ENCODE peak calls at places on chromosomes 13 and 19, in seven cellular contexts. Q is cerebellum; L is M059J; S is effector CD4-positive, alpha-beta T cell; C is neural crest cell; Y is activated naive CD4-positive, alpha-beta T cell; J is adrenal gland. G is an unnamed sample.

GRCh38 chr13:37138169-37138568 is 32.7 kb upstream of the CSNK1A1L start:
- DNase-seq in S (no peak), Y (no peak), C (no peak), Q (no peak), L (peak; percentile 73), J (no peak), G (no peak)

GRCh38 chr19:14361824-14362223 is 19.4 kb upstream of the ADGRE5 start:
- DNase-seq in Y (no peak), C (no peak), Q (no peak), S (no peak), J (no peak), L (peak; percentile 29), G (no peak)

GRCh38 chr19:41590945-41591344 is 15.0 kb downstream of the CEACAM21 start:
- DNase-seq in Q (no peak), S (no peak), J (no peak), Y (no peak), L (no peak), C (no peak), G (no peak)

GRCh38 chr13:113976711-113977684 is 3.1 kb upstream of the C13orf46 start:
- DNase-seq in Q (no peak), Y (no peak), L (peak; percentile 79), C (no peak), J (no peak), S (no peak), G (no peak)

GRCh38 chr13:64371045-64371444 is 2859.1 kb downstream of the PCDH9 start:
- DNase-seq in C (no peak), L (peak; percentile 61), S (no peak), Y (no peak), Q (no peak), J (no peak), G (no peak)

GRCh38 chr13:66216723-66217122 is 1013.4 kb downstream of the PCDH9 start:
- DNase-seq in J (no peak), Y (no peak), Q (no peak), S (no peak), C (no peak), L (no peak), G (no peak)

GRCh38 chr19:2145831-2146241 is 5.5 kb downstream of the AP3D1 start:
- DNase-seq in C (no peak), S (no peak), L (no peak), Y (no peak), J (no peak), Q (no peak), G (no peak)

GRCh38 chr13:45662122-45662521 is 40.0 kb upstream of the CBY2 start:
- DNase-seq in C (no peak), L (no peak), J (no peak), S (no peak), Y (no peak), Q (no peak), G (no peak)

GRCh38 chr13:34025746-34026145 is 207.8 kb downstream of the RFC3 start:
- DNase-seq in J (no peak), S (no peak), Q (no peak), C (no peak), L (peak; percentile 90), Y (no peak), G (no peak)

GRCh38 chr13:77909827-77910226 is 8.8 kb downstream of the EDNRB start:
- DNase-seq in J (no peak), Y (no peak), C (no peak), L (no peak), S (no peak), Q (no peak), G (no peak)

GRCh38 chr13:51148223-51148951 is 37.3 kb upstream of the C13orf42 start:
- DNase-seq in J (no peak), L (no peak), Q (no peak), C (no peak), Y (no peak), S (no peak), G (peak; percentile 11)

GRCh38 chr19:23718802-23719201 is 31.8 kb upstream of the ZNF675 start:
- DNase-seq in Q (no peak), S (no peak), Y (no peak), J (no peak), L (no peak), C (no peak), G (no peak)

GRCh38 chr19:41189425-41190065 is 3.5 kb upstream of the CYP2S1 start:
- DNase-seq in C (no peak), L (no peak), J (no peak), Y (no peak), S (no peak), Q (no peak), G (no peak)

GRCh38 chr13:69857188-69857821 is 250.3 kb upstream of the ATXN8OS start:
- DNase-seq in Y (no peak), C (no peak), J (no peak), L (peak; percentile 14), Q (peak; percentile 1), S (no peak), G (peak; percentile 47)

GRCh38 chr13:30738526-30738925 is 3.2 kb downstream of the ALOX5AP start:
- DNase-seq in S (no peak), L (no peak), J (no peak), C (no peak), Q (no peak), Y (no peak), G (no peak)

GRCh38 chr19:18496167-18496979 is 25.5 kb downstream of the ELL start:
- DNase-seq in C (no peak), S (peak; percentile 71), J (no peak), Q (no peak), L (peak; percentile 75), Y (no peak), G (no peak)

GRCh38 chr19:53879145-53880037 is 2.6 kb upstream of the PRKCG start:
- DNase-seq in Q (peak; percentile 99), L (peak; percentile 91), S (peak; percentile 59), J (peak; percentile 87), Y (peak; percentile 62), C (peak; percentile 99), G (peak; percentile 98)

GRCh38 chr13:112350300-112350699 is 25.9 kb upstream of the SPACA7 start:
- DNase-seq in Q (no peak), L (no peak), J (no peak), Y (no peak), C (no peak), S (no peak), G (no peak)

GRCh38 chr19:47511128-47511517 is 3.7 kb downstream of the NAPA start:
- DNase-seq in S (no peak), Y (no peak), C (no peak), J (peak; percentile 72), L (no peak), Q (peak; percentile 76), G (no peak)

GRCh38 chr13:30739646-30740642 is 4.6 kb downstream of the ALOX5AP start:
- DNase-seq in Y (no peak), J (no peak), L (peak; percentile 93), S (peak; percentile 41), C (no peak), Q (no peak), G (no peak)

GRCh38 chr13:80100636-80101035 is 240.3 kb downstream of the SPRY2 start:
- DNase-seq in J (no peak), L (no peak), Y (no peak), Q (no peak), C (no peak), S (no peak), G (no peak)

GRCh38 chr13:32443111-32443510 is 15.2 kb upstream of the N4BP2L1 start:
- DNase-seq in Q (no peak), Y (no peak), C (no peak), L (peak; percentile 11), S (peak; percentile 32), J (no peak), G (no peak)

GRCh38 chr19:7831452-7831851 is 1.4 kb downstream of the EVI5L start:
- DNase-seq in S (no peak), Y (no peak), Q (no peak), J (no peak), C (no peak), L (no peak), G (peak; percentile 38)

GRCh38 chr19:8515317-8515716 is 1.4 kb upstream of the ZNF414 start:
- DNase-seq in L (no peak), S (peak; percentile 25), C (no peak), Q (no peak), Y (no peak), J (no peak), G (no peak)

GRCh38 chr19:47068246-47068645 is 19.8 kb upstream of the TMEM160 start:
- DNase-seq in L (no peak), J (no peak), S (no peak), Q (no peak), Y (no peak), C (no peak), G (no peak)

GRCh38 chr13:67827992-67828391 is 597.9 kb upstream of the PCDH9 start:
- DNase-seq in L (no peak), S (no peak), C (no peak), Q (no peak), Y (no peak), J (no peak), G (no peak)

GRCh38 chr19:49814010-49814409 is 918 bp upstream of the FUZ start:
- DNase-seq in J (no peak), Y (no peak), L (no peak), C (no peak), Q (no peak), S (no peak), G (no peak)

G was measured in neuronal stem cell.